ENCODE peak calls at places on chromosome 1, in ten cellular contexts. B is endodermal cell; L is foreskin fibroblast; Y is AG10803; Q is pancreas; V is cardiac muscle cell; J is RWPE1; X is hepatocyte; P is transverse colon; M is CD4-positive, alpha-beta T cell. H is an unnamed sample.
A peak's percentile ranks its signal among the peaks of the same experiment; 100 is the strongest.

GRCh38 chr1:103788377-103788776 is 38.7 kb downstream of the AMY1C start:
- DNase-seq in V (no peak), M (no peak), Q (no peak), Y (peak; percentile 1), X (no peak), J (no peak), L (no peak), B (no peak), P (no peak), H (no peak)

GRCh38 chr1:26887125-26887524 is 3.0 kb downstream of the GPN2 start:
- DNase-seq in Q (no peak), J (no peak), Y (peak; percentile 54), V (peak; percentile 61), L (no peak), M (no peak), X (peak; percentile 58), B (no peak), P (no peak), H (no peak)

GRCh38 chr1:30034105-30034626 is 689.2 kb downstream of the MATN1 start:
- DNase-seq in X (no peak), Q (no peak), V (no peak), Y (no peak), B (no peak), M (no peak), J (no peak), P (no peak), L (no peak), H (no peak)

GRCh38 chr1:64733576-64734288 is 11.1 kb upstream of the RAVER2 start:
- DNase-seq in M (no peak), Y (peak; percentile 15), X (no peak), V (peak; percentile 66), Q (no peak), J (no peak), P (no peak), B (no peak), L (no peak), H (peak; percentile 21)

GRCh38 chr1:50705699-50706098 is 254.4 kb downstream of the FAF1 start:
- DNase-seq in B (no peak), J (peak; percentile 64), M (no peak), X (no peak), V (no peak), Y (no peak), P (no peak), L (no peak), Q (no peak), H (no peak)

GRCh38 chr1:88649932-88650331 is 34.1 kb upstream of the PKN2 start:
- DNase-seq in M (no peak), Q (no peak), X (no peak), J (no peak), L (no peak), B (no peak), V (no peak), P (no peak), Y (no peak), H (no peak)

GRCh38 chr1:55252942-55253589 is 37.9 kb upstream of the USP24 start:
- DNase-seq in Y (no peak), B (no peak), M (no peak), Q (peak; percentile 58), V (no peak), P (no peak), L (no peak), J (no peak), X (no peak), H (no peak)

GRCh38 chr1:60622486-60622885 is 459.9 kb upstream of the NFIA start:
- DNase-seq in M (no peak), L (no peak), X (no peak), V (peak; percentile 15), J (no peak), B (no peak), Y (no peak), Q (no peak), P (no peak), H (no peak)

GRCh38 chr1:19397217-19397945 is 85.3 kb downstream of the SLC66A1 start:
- DNase-seq in V (no peak), L (peak; percentile 33), X (no peak), P (no peak), B (no peak), J (no peak), Q (no peak), Y (peak; percentile 41), M (no peak), H (no peak)

GRCh38 chr1:19396280-19396679 is 84.2 kb downstream of the SLC66A1 start:
- DNase-seq in J (no peak), Q (no peak), M (no peak), V (no peak), X (no peak), B (no peak), P (no peak), L (no peak), Y (no peak), H (no peak)

GRCh38 chr1:19395678-19396192 is 83.6 kb downstream of the SLC66A1 start:
- DNase-seq in J (peak; percentile 74), L (peak; percentile 83), X (no peak), B (no peak), V (no peak), M (no peak), P (no peak), Q (no peak), Y (peak; percentile 81), H (no peak)

GRCh38 chr1:19400189-19400588 is 85.2 kb downstream of the CAPZB start:
- DNase-seq in Q (no peak), L (no peak), V (no peak), P (no peak), B (no peak), X (no peak), M (no peak), Y (peak; percentile 89), J (no peak), H (no peak)

DNA sequence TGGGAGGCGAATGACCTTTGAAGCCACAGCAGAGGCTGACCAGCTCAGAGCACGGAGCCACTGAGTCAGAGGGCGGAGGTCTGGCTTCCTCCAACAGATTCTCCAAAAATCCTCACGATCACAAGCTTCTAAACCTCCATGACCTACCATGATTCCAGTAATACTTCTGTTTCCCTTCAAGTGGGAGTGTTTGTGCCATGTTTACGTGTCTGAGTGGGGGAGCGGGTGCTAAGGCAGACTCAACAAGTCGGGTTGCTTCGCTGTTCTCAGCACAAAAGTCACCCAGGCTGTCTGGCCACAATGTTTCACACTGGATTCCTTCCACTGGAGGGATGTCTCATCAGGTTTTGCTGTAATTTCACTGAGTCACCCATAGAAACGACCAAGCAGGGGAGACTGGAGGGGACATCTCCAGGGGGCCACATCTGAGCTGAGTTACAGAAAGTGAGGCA is 86.2 kb downstream of the SLC66A1 start:
- DNase-seq in P (peak; percentile 39), X (peak; percentile 58), B (no peak), Q (no peak), Y (peak; percentile 100), M (no peak), J (peak; percentile 48), L (peak; percentile 96), V (peak; percentile 94), H (peak; percentile 96)
- TF ChIP-seq CTCF in P (peak; percentile 13), X (peak; percentile 32), B (no peak), Q (no peak), Y (peak; percentile 76), M (no peak), J (no peak), L (peak; percentile 61), V (peak; percentile 59), H (peak; percentile 70)

DNA sequence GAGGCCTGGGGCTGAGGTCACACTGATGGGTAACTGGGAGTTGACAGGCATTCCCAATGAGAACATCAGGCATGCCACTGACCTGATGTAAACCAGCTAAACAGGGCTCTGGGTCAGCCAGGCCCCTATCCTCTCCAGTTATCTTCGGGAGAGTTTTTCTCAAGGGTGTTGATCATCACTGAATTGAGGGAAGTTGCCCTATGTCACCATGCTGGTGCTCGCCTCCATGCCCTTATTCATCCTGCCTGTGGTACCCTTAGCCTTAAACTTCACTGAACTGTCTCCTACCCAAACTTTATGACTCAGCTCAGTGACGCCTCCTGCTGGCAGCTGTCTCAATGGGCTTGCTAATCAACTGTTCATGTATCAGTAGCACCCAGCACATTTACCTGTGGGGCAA is 80.7 kb upstream of the TNR start:
- DNase-seq in P (no peak), Q (peak; percentile 20), M (no peak), X (no peak), B (peak; percentile 96), L (no peak), V (no peak), J (no peak), Y (no peak), H (no peak)
- TF ChIP-seq CTCF in P (no peak), Q (no peak), M (no peak), X (peak; percentile 8), B (peak; percentile 94), L (no peak), V (peak; percentile 22), J (no peak), Y (no peak), H (no peak)

GRCh38 chr1:153956997-153957715 is 1.3 kb downstream of the CRTC2 start:
- DNase-seq in L (no peak), M (no peak), Q (no peak), J (no peak), X (no peak), B (no peak), Y (no peak), V (no peak), P (no peak), H (no peak)

GRCh38 chr1:153957744-153958110 is 685 bp downstream of the CRTC2 start:
- DNase-seq in J (no peak), M (peak; percentile 24), V (no peak), X (no peak), L (no peak), Y (no peak), Q (no peak), P (peak; percentile 46), B (no peak), H (no peak)

GRCh38 chr1:153958961-153959260 is 499 bp upstream of the CRTC2 start:
- DNase-seq in P (peak; percentile 29), L (no peak), X (no peak), B (no peak), V (no peak), Y (peak; percentile 21), J (no peak), M (no peak), Q (no peak), H (no peak)

GRCh38 chr1:153959454-153959853 is 1.0 kb upstream of the CRTC2 start:
- DNase-seq in M (no peak), P (no peak), B (peak; percentile 54), J (no peak), V (no peak), Y (no peak), X (no peak), Q (no peak), L (no peak), H (no peak)

DNA sequence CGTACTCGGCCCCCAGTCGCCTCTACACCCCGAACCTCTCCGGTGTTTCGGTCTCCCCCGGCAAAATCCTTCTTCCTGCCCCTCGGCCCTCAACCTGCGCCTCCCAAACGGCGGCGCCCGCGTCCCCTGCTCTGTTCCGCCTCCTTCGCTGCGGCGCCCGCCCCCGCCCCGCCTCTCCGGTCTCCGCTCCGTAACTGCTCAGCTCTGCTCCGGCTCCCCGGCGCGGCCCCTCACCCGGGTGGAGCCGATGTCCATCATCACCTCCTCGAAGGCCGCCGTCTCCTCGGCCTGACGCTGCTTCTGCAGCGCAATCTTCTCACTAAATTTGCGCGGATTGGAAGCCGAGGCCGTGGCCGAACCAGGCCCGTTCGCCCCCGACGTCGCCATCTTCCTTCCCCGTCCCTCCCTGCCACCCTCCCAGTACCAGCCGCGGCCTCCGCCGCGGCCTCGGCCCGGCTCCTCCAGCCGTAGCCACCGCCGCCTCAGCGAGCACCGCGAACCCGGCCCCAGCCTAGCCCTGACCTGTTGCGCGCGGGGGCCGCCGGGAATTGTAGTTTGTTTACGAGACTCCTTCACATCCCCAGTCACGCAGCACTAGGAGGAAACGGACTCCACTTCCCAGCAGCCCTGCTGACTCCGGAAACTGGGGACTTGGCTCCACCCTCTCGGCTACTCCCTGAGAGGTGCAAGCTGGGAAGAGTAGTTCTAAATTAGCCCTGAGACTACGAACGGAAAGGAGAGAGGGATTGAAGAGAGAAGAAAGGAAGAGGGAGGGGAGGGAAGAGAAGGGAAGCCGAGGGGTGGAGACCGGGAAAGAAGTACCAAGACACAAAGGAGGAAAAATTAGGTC is at the start of gene CRTC2:
- DNase-seq in B (peak; percentile 99), Y (peak; percentile 98), L (peak; percentile 98), M (peak; percentile 97), X (peak; percentile 99), J (peak; percentile 97), P (peak; percentile 99), Q (peak; percentile 98), V (peak; percentile 99), H (peak; percentile 85)
- TF ChIP-seq CTCF in B (no peak), Y (no peak), L (no peak), M (no peak), X (no peak), J (no peak), P (no peak), Q (no peak), V (no peak), H (peak; percentile 2)

DNA sequence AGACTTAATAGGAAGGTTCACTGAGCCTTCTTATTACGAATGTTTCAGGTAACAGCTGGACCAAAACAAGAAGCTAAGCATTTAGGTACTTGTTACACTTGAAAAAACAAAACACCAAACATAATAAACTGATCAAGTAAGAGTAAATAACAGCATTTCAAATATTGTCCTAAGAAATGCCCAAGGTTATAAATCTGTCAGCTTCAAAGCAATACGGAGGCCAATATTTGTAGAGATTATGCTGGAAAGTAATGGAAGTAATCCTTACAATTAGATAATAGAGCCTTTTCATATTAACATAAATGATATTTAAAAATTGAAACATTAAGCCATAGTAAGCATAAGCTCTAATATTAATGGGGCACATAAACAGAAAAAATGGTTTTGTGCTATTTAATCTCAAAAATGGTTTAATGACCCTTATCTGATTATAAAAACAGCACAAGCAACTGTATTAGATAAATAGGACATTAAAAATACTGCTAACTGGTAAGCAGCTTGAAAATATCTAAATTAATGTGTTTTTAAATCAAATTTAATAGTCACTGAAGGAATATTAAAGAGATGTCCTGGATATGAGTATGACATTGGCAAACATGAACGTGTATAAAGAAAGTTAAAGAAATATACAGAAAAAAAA is 43.0 kb upstream of the USH2A start:
- DNase-seq in P (no peak), J (no peak), M (no peak), Y (no peak), L (no peak), X (no peak), V (no peak), Q (no peak), B (no peak), H (no peak)
- TF ChIP-seq CTCF in P (no peak), J (no peak), M (no peak), Y (no peak), L (no peak), X (no peak), V (no peak), Q (no peak), B (no peak), H (no peak)

H was measured in AG04449.